ENCODE peak calls at places on chromosome 1, in five cellular contexts. One of them, this sample, is unnamed.

GRCh38 chr1:188822248-188822647 is 1655.4 kb downstream of the BRINP3 start:
- DNase-seq in activated naive CD8-positive, alpha-beta T cell treated with anti-CD3 and anti-CD28 coated beads, Interleukin-2, amount 50 U/mL, for 24 hours: no peak
- DNase-seq in AG08395: no peak
- DNase-seq in iPS DF 19.7: no peak
- DNase-seq in progenitor cell of endocrine pancreas: no peak
- DNase-seq in this sample: no peak

GRCh38 chr1:147641695-147642592 is 28.4 kb downstream of the ACP6 start:
- DNase-seq in AG08395: peak
- DNase-seq in progenitor cell of endocrine pancreas: peak
- DNase-seq in iPS DF 19.7: no peak
- DNase-seq in activated naive CD8-positive, alpha-beta T cell treated with anti-CD3 and anti-CD28 coated beads, Interleukin-2, amount 50 U/mL, for 24 hours: peak
- DNase-seq in this sample: peak

GRCh38 chr1:8663915-8664331 is 153.5 kb downstream of the RERE start:
- DNase-seq in activated naive CD8-positive, alpha-beta T cell treated with anti-CD3 and anti-CD28 coated beads, Interleukin-2, amount 50 U/mL, for 24 hours: no peak
- DNase-seq in iPS DF 19.7: no peak
- DNase-seq in AG08395: peak
- DNase-seq in progenitor cell of endocrine pancreas: no peak
- DNase-seq in this sample: peak

GRCh38 chr1:22903113-22903512 is 69.6 kb downstream of the LACTBL1 start:
- DNase-seq in activated naive CD8-positive, alpha-beta T cell treated with anti-CD3 and anti-CD28 coated beads, Interleukin-2, amount 50 U/mL, for 24 hours: no peak
- DNase-seq in AG08395: peak
- DNase-seq in iPS DF 19.7: no peak
- DNase-seq in progenitor cell of endocrine pancreas: no peak
- DNase-seq in this sample: no peak

GRCh38 chr1:11065796-11066195 is 6.0 kb upstream of the SRM start:
- DNase-seq in AG08395: no peak
- DNase-seq in progenitor cell of endocrine pancreas: no peak
- DNase-seq in activated naive CD8-positive, alpha-beta T cell treated with anti-CD3 and anti-CD28 coated beads, Interleukin-2, amount 50 U/mL, for 24 hours: no peak
- DNase-seq in iPS DF 19.7: no peak
- DNase-seq in this sample: no peak

GRCh38 chr1:169047074-169047473 is 59.4 kb upstream of the ATP1B1 start:
- DNase-seq in progenitor cell of endocrine pancreas: no peak
- DNase-seq in activated naive CD8-positive, alpha-beta T cell treated with anti-CD3 and anti-CD28 coated beads, Interleukin-2, amount 50 U/mL, for 24 hours: no peak
- DNase-seq in iPS DF 19.7: no peak
- DNase-seq in AG08395: no peak
- DNase-seq in this sample: no peak

GRCh38 chr1:159181328-159182024 is 10.1 kb downstream of the CADM3 start:
- DNase-seq in iPS DF 19.7: no peak
- DNase-seq in activated naive CD8-positive, alpha-beta T cell treated with anti-CD3 and anti-CD28 coated beads, Interleukin-2, amount 50 U/mL, for 24 hours: no peak
- DNase-seq in progenitor cell of endocrine pancreas: no peak
- DNase-seq in AG08395: no peak
- DNase-seq in this sample: no peak

GRCh38 chr1:91712981-91713841 is 172.7 kb downstream of the TGFBR3 start:
- DNase-seq in progenitor cell of endocrine pancreas: no peak
- DNase-seq in activated naive CD8-positive, alpha-beta T cell treated with anti-CD3 and anti-CD28 coated beads, Interleukin-2, amount 50 U/mL, for 24 hours: peak
- DNase-seq in iPS DF 19.7: no peak
- DNase-seq in AG08395: peak
- DNase-seq in this sample: no peak

GRCh38 chr1:177065430-177065829 is 99.1 kb downstream of the ASTN1 start:
- DNase-seq in AG08395: no peak
- DNase-seq in iPS DF 19.7: no peak
- DNase-seq in progenitor cell of endocrine pancreas: no peak
- DNase-seq in activated naive CD8-positive, alpha-beta T cell treated with anti-CD3 and anti-CD28 coated beads, Interleukin-2, amount 50 U/mL, for 24 hours: no peak
- DNase-seq in this sample: no peak

GRCh38 chr1:25088946-25089345 is 143.4 kb downstream of the SYF2 start:
- DNase-seq in AG08395: no peak
- DNase-seq in iPS DF 19.7: no peak
- DNase-seq in activated naive CD8-positive, alpha-beta T cell treated with anti-CD3 and anti-CD28 coated beads, Interleukin-2, amount 50 U/mL, for 24 hours: no peak
- DNase-seq in progenitor cell of endocrine pancreas: no peak
- DNase-seq in this sample: no peak

GRCh38 chr1:172352435-172352834 is 68.0 kb upstream of the C1orf105 start:
- DNase-seq in activated naive CD8-positive, alpha-beta T cell treated with anti-CD3 and anti-CD28 coated beads, Interleukin-2, amount 50 U/mL, for 24 hours: no peak
- DNase-seq in progenitor cell of endocrine pancreas: no peak
- DNase-seq in iPS DF 19.7: no peak
- DNase-seq in AG08395: no peak
- DNase-seq in this sample: no peak

GRCh38 chr1:172906778-172907592 is 143.8 kb downstream of the TNFSF18 start:
- DNase-seq in progenitor cell of endocrine pancreas: no peak
- DNase-seq in iPS DF 19.7: no peak
- DNase-seq in activated naive CD8-positive, alpha-beta T cell treated with anti-CD3 and anti-CD28 coated beads, Interleukin-2, amount 50 U/mL, for 24 hours: no peak
- DNase-seq in AG08395: peak
- DNase-seq in this sample: no peak

GRCh38 chr1:15236226-15237145 is 10.5 kb upstream of the FHAD1 start:
- DNase-seq in progenitor cell of endocrine pancreas: no peak
- DNase-seq in iPS DF 19.7: no peak
- DNase-seq in activated naive CD8-positive, alpha-beta T cell treated with anti-CD3 and anti-CD28 coated beads, Interleukin-2, amount 50 U/mL, for 24 hours: no peak
- DNase-seq in AG08395: no peak
- DNase-seq in this sample: no peak

GRCh38 chr1:203478986-203479385 is 3.4 kb downstream of the PRELP start:
- DNase-seq in iPS DF 19.7: no peak
- DNase-seq in AG08395: no peak
- DNase-seq in progenitor cell of endocrine pancreas: no peak
- DNase-seq in activated naive CD8-positive, alpha-beta T cell treated with anti-CD3 and anti-CD28 coated beads, Interleukin-2, amount 50 U/mL, for 24 hours: no peak
- DNase-seq in this sample: no peak

GRCh38 chr1:228321895-228322294 is 84.7 kb downstream of the TRIM11 start:
- DNase-seq in AG08395: no peak
- DNase-seq in iPS DF 19.7: no peak
- DNase-seq in activated naive CD8-positive, alpha-beta T cell treated with anti-CD3 and anti-CD28 coated beads, Interleukin-2, amount 50 U/mL, for 24 hours: no peak
- DNase-seq in progenitor cell of endocrine pancreas: no peak
- DNase-seq in this sample: no peak

GRCh38 chr1:95084317-95085176 is 11.8 kb upstream of the ALG14 start:
- DNase-seq in iPS DF 19.7: no peak
- DNase-seq in progenitor cell of endocrine pancreas: no peak
- DNase-seq in activated naive CD8-positive, alpha-beta T cell treated with anti-CD3 and anti-CD28 coated beads, Interleukin-2, amount 50 U/mL, for 24 hours: peak
- DNase-seq in AG08395: peak
- DNase-seq in this sample: no peak

GRCh38 chr1:150798509-150798908 is 9.6 kb downstream of the CTSK start:
- DNase-seq in AG08395: no peak
- DNase-seq in progenitor cell of endocrine pancreas: no peak
- DNase-seq in activated naive CD8-positive, alpha-beta T cell treated with anti-CD3 and anti-CD28 coated beads, Interleukin-2, amount 50 U/mL, for 24 hours: no peak
- DNase-seq in iPS DF 19.7: no peak
- DNase-seq in this sample: no peak

GRCh38 chr1:33880298-33880697 is 16.4 kb downstream of the HMGB4 start:
- DNase-seq in progenitor cell of endocrine pancreas: no peak
- DNase-seq in activated naive CD8-positive, alpha-beta T cell treated with anti-CD3 and anti-CD28 coated beads, Interleukin-2, amount 50 U/mL, for 24 hours: no peak
- DNase-seq in AG08395: no peak
- DNase-seq in iPS DF 19.7: no peak
- DNase-seq in this sample: no peak

GRCh38 chr1:226679853-226680516 is 59.1 kb downstream of the ITPKB start:
- DNase-seq in iPS DF 19.7: peak
- DNase-seq in AG08395: peak
- DNase-seq in activated naive CD8-positive, alpha-beta T cell treated with anti-CD3 and anti-CD28 coated beads, Interleukin-2, amount 50 U/mL, for 24 hours: peak
- DNase-seq in progenitor cell of endocrine pancreas: peak
- DNase-seq in this sample: peak

GRCh38 chr1:53025034-53025777 is 36.8 kb upstream of the PODN start:
- DNase-seq in AG08395: peak
- DNase-seq in activated naive CD8-positive, alpha-beta T cell treated with anti-CD3 and anti-CD28 coated beads, Interleukin-2, amount 50 U/mL, for 24 hours: no peak
- DNase-seq in progenitor cell of endocrine pancreas: no peak
- DNase-seq in iPS DF 19.7: no peak
- DNase-seq in this sample: no peak

This sample was measured in stomach.